ENCODE peak calls at places on chromosome 20, in ten cellular contexts. Q is LHCN-M2; F is effector CD8-positive, alpha-beta T cell; E is substantia nigra; C is stimulated activated naive CD4-positive, alpha-beta T cell; D is caudate nucleus; J is glutamatergic neuron; I is CD8-positive, alpha-beta T cell; Y is foreskin fibroblast; S is naive thymus-derived CD4-positive, alpha-beta T cell. G is an unnamed sample.

GRCh38 chr20:57707849-57708693 is 1.7 kb downstream of the PMEPA1 start:
- DNase-seq in Q (no peak), F (no peak), E (peak; percentile 22), C (no peak), D (no peak), J (no peak), I (no peak), Y (no peak), S (peak; percentile 6), G (no peak)

GRCh38 chr20:33753763-33754162 is 22.0 kb downstream of the ZNF341 start:
- DNase-seq in Q (peak; percentile 60), F (no peak), E (no peak), C (no peak), D (no peak), J (no peak), I (no peak), Y (no peak), S (no peak), G (no peak)

GRCh38 chr20:46220808-46221207 is 87.5 kb downstream of the CDH22 start:
- DNase-seq in Q (peak; percentile 29), F (no peak), E (no peak), C (no peak), D (no peak), J (peak; percentile 60), I (no peak), Y (no peak), S (no peak), G (no peak)

GRCh38 chr20:62739581-62740285 is 31.1 kb downstream of the NTSR1 start:
- DNase-seq in Q (peak; percentile 83), F (no peak), E (no peak), C (no peak), D (no peak), J (peak; percentile 21), I (peak; percentile 38), Y (peak; percentile 69), S (peak; percentile 16), G (no peak)

GRCh38 chr20:16553161-16553560 is 20.1 kb downstream of the KIF16B start:
- DNase-seq in Q (no peak), F (no peak), E (no peak), C (no peak), D (no peak), J (no peak), I (no peak), Y (no peak), S (no peak), G (no peak)

GRCh38 chr20:45073182-45073581 is 27.7 kb downstream of the KCNS1 start:
- DNase-seq in Q (no peak), F (no peak), E (no peak), C (no peak), D (no peak), J (no peak), I (no peak), Y (no peak), S (no peak), G (no peak)

GRCh38 chr20:46674253-46675083 is 14.8 kb downstream of the TP53RK start:
- DNase-seq in Q (no peak), F (no peak), E (no peak), C (no peak), D (no peak), J (no peak), I (no peak), Y (no peak), S (no peak), G (no peak)

GRCh38 chr20:49320460-49320859 is 42.6 kb upstream of the ZNFX1 start:
- DNase-seq in Q (peak; percentile 54), F (no peak), E (no peak), C (no peak), D (no peak), J (peak; percentile 27), I (no peak), Y (no peak), S (no peak), G (no peak)

GRCh38 chr20:37251836-37252477 is 9.7 kb downstream of the GHRH start:
- DNase-seq in Q (no peak), F (no peak), E (no peak), C (no peak), D (no peak), J (no peak), I (no peak), Y (no peak), S (no peak), G (no peak)

GRCh38 chr20:62825994-62826645 is 9.3 kb downstream of the COL9A3 start:
- DNase-seq in Q (no peak), F (no peak), E (no peak), C (no peak), D (no peak), J (no peak), I (no peak), Y (no peak), S (no peak), G (no peak)

GRCh38 chr20:44646023-44646640 is 5.4 kb downstream of the ADA start:
- DNase-seq in Q (peak; percentile 85), F (no peak), E (no peak), C (peak; percentile 9), D (no peak), J (no peak), I (peak; percentile 27), Y (no peak), S (peak; percentile 58), G (peak; percentile 88)

GRCh38 chr20:32983459-32984112 is 20.6 kb downstream of the SUN5 start:
- DNase-seq in Q (no peak), F (no peak), E (no peak), C (no peak), D (no peak), J (no peak), I (no peak), Y (no peak), S (no peak), G (no peak)

G was measured in GDM1.